ENCODE peak calls at places on chromosome 12, in four cellular contexts. K, G, H and Y are unnamed samples.

GRCh38 chr12:98469108-98469507 is 46.3 kb upstream of the TMPO start:
- DNase-seq in K (no peak), H (no peak), G (no peak), Y (no peak)

GRCh38 chr12:31362115-31362758 is 36.3 kb upstream of the SINHCAF start:
- DNase-seq in G (no peak), H (no peak), K (no peak), Y (peak; percentile 78)

GRCh38 chr12:1913377-1914115 is 4.9 kb downstream of the CACNA2D4 start:
- DNase-seq in K (no peak), H (no peak), G (no peak), Y (no peak)

GRCh38 chr12:28874758-28875157 is 274.3 kb upstream of the FAR2 start:
- DNase-seq in G (no peak), H (no peak), K (no peak), Y (no peak)

GRCh38 chr12:117797202-117797601 is 171.6 kb downstream of the KSR2 start:
- DNase-seq in K (no peak), H (no peak), G (no peak), Y (no peak)

GRCh38 chr12:109555431-109556315 is 17.6 kb downstream of the MMAB start:
- DNase-seq in K (no peak), G (no peak), H (no peak), Y (no peak)

GRCh38 chr12:117890137-117890536 is 78.7 kb downstream of the KSR2 start:
- DNase-seq in G (peak; percentile 14), H (no peak), K (no peak), Y (no peak)

GRCh38 chr12:9148926-9149325 is 33.2 kb upstream of the A2M start:
- DNase-seq in K (no peak), H (no peak), G (no peak), Y (no peak)

GRCh38 chr12:130075497-130076076 is 86.7 kb upstream of the FZD10 start:
- DNase-seq in H (no peak), K (no peak), G (no peak), Y (no peak)

GRCh38 chr12:15423629-15424028 is 101.3 kb downstream of the PTPRO start:
- DNase-seq in G (peak; percentile 41), H (no peak), K (peak; percentile 5), Y (no peak)

GRCh38 chr12:70180140-70180539 is 63.1 kb upstream of the CNOT2 start:
- DNase-seq in H (no peak), G (no peak), K (no peak), Y (no peak)